ENCODE peak calls at places on chromosome 4, in seven cellular contexts. J, S, I, P, L, O and N are unnamed samples.

GRCh38 chr4:107824367-107825071 is at the start of gene SGMS2:
- DNase-seq in L (peak), S (peak), O (peak), P (peak), J (peak), I (peak), N (peak)

GRCh38 chr4:176156656-176157055 is 38.7 kb downstream of the SPATA4 start:
- DNase-seq in I (no peak), P (no peak), L (no peak), S (peak), J (peak), O (no peak), N (no peak)

GRCh38 chr4:1602621-1603412 is 81.3 kb downstream of the FAM53A start:
- DNase-seq in L (no peak), J (no peak), S (no peak), O (no peak), I (no peak), P (no peak), N (no peak)

GRCh38 chr4:184541918-184542317 is 67.6 kb upstream of the IRF2 start:
- DNase-seq in S (no peak), P (no peak), I (no peak), J (no peak), O (no peak), L (no peak), N (no peak)

GRCh38 chr4:182207806-182208483 is 35.3 kb upstream of the TENM3 start:
- DNase-seq in P (no peak), L (peak), J (no peak), O (no peak), S (peak), I (no peak), N (no peak)

GRCh38 chr4:48127231-48127881 is 6.7 kb downstream of the TXK start:
- DNase-seq in O (no peak), P (no peak), L (no peak), S (no peak), I (no peak), J (no peak), N (no peak)

GRCh38 chr4:64095398-64095797 is 313.9 kb downstream of the TECRL start:
- DNase-seq in S (no peak), I (no peak), J (no peak), L (no peak), O (no peak), P (no peak), N (no peak)

GRCh38 chr4:97493815-97494518 is 649.3 kb downstream of the STPG2 start:
- DNase-seq in S (no peak), J (no peak), I (no peak), L (no peak), O (no peak), P (no peak), N (no peak)

GRCh38 chr4:8278421-8279287 is 9.1 kb downstream of the HTRA3 start:
- DNase-seq in S (peak), I (no peak), L (peak), P (no peak), J (peak), O (no peak), N (no peak)

GRCh38 chr4:99324978-99325377 is 3.8 kb upstream of the ADH1B start:
- DNase-seq in I (no peak), L (peak), J (peak), O (no peak), S (peak), P (no peak), N (no peak)

GRCh38 chr4:69831270-69831627 is 28.7 kb downstream of the SULT1E1 start:
- DNase-seq in I (no peak), L (no peak), S (no peak), J (no peak), O (no peak), P (no peak), N (no peak)

GRCh38 chr4:155353923-155354540 is 22.7 kb downstream of the MAP9 start:
- DNase-seq in J (no peak), P (no peak), L (peak), O (no peak), S (peak), I (peak), N (peak)